ENCODE peak calls at places on chromosome 18, in eight cellular contexts. Q, V, T, F, Y, N, U and G are unnamed samples.

GRCh38 chr18:44036500-44036899 is 644.2 kb upstream of the SETBP1 start:
- DNase-seq in F (no peak), U (peak), Q (no peak), V (no peak), N (no peak), Y (no peak), T (no peak), G (no peak)

GRCh38 chr18:24633121-24633520 is 172.7 kb downstream of the HRH4 start:
- DNase-seq in V (peak), Y (no peak), Q (peak), N (no peak), T (no peak), F (no peak), U (no peak), G (no peak)

GRCh38 chr18:12827588-12827987 is 56.4 kb downstream of the PTPN2 start:
- DNase-seq in Q (no peak), V (no peak), T (no peak), F (no peak), U (no peak), N (no peak), Y (no peak), G (no peak)

GRCh38 chr18:48230459-48231113 is 178.6 kb downstream of the ZBTB7C start:
- DNase-seq in T (peak), F (peak), Y (peak), N (peak), Q (no peak), U (peak), V (peak), G (no peak)

GRCh38 chr18:35581555-35582309 is at the start of gene GALNT1:
- DNase-seq in V (peak), Y (peak), N (no peak), T (no peak), F (peak), U (peak), Q (no peak), G (no peak)

GRCh38 chr18:40222736-40223135 is 1732.3 kb upstream of the PIK3C3 start:
- DNase-seq in N (no peak), Q (no peak), F (no peak), U (peak), Y (no peak), V (no peak), T (peak), G (no peak)

GRCh38 chr18:70382032-70382431 is 93.2 kb downstream of the SOCS6 start:
- DNase-seq in N (no peak), Y (no peak), U (no peak), V (no peak), F (no peak), T (no peak), Q (no peak), G (no peak)

GRCh38 chr18:49459404-49460171 is 857 bp downstream of the DYM start:
- DNase-seq in F (no peak), Q (no peak), V (no peak), N (no peak), T (no peak), U (peak), Y (peak), G (no peak)

GRCh38 chr18:56770873-56771272 is 119.7 kb downstream of the WDR7 start:
- DNase-seq in N (no peak), V (peak), F (no peak), Q (no peak), Y (no peak), U (peak), T (peak), G (no peak)

GRCh38 chr18:36454258-36454657 is 156.7 kb downstream of the FHOD3 start:
- DNase-seq in T (no peak), Q (no peak), F (no peak), Y (no peak), V (no peak), U (no peak), N (no peak), G (no peak)

GRCh38 chr18:61803393-61803792 is 89.4 kb downstream of the RNF152 start:
- DNase-seq in U (no peak), F (no peak), V (no peak), T (no peak), N (no peak), Y (no peak), Q (no peak), G (no peak)

GRCh38 chr18:13813271-13813849 is 10.6 kb upstream of the MC5R start:
- DNase-seq in V (peak), Y (peak), Q (peak), F (peak), T (peak), U (peak), N (peak), G (no peak)

GRCh38 chr18:5456577-5457466 is 87.0 kb downstream of the EPB41L3 start:
- DNase-seq in F (peak), Q (no peak), U (peak), N (peak), V (peak), Y (peak), T (peak), G (no peak)

GRCh38 chr18:45628979-45629958 is 14.0 kb downstream of the SLC14A2 start:
- DNase-seq in Q (peak), T (peak), Y (peak), F (no peak), V (peak), N (no peak), U (peak), G (no peak)

GRCh38 chr18:63590966-63591695 is 4.0 kb downstream of the SERPINB13 start:
- DNase-seq in N (no peak), Y (no peak), F (no peak), U (no peak), Q (no peak), V (no peak), T (no peak), G (no peak)

GRCh38 chr18:50306944-50307343 is 19.5 kb upstream of the CXXC1 start:
- DNase-seq in U (peak), T (peak), V (no peak), Q (no peak), Y (no peak), N (no peak), F (no peak), G (no peak)

GRCh38 chr18:47283476-47283875 is 32.0 kb upstream of the SKOR2 start:
- DNase-seq in U (peak), V (peak), T (peak), Q (no peak), Y (peak), F (no peak), N (peak), G (no peak)

GRCh38 chr18:37721544-37722302 is 156.1 kb upstream of the CELF4 start:
- DNase-seq in Q (no peak), N (no peak), F (no peak), T (no peak), U (peak), V (no peak), Y (peak), G (no peak)

GRCh38 chr18:9329471-9329870 is 5.1 kb upstream of the TWSG1 start:
- DNase-seq in Y (no peak), Q (no peak), F (no peak), T (no peak), U (no peak), N (no peak), V (no peak), G (no peak)

GRCh38 chr18:7678801-7679200 is 111.7 kb downstream of the PTPRM start:
- DNase-seq in Y (no peak), U (no peak), Q (no peak), T (no peak), F (no peak), N (no peak), V (no peak), G (no peak)

GRCh38 chr18:40810371-40810770 is 1144.7 kb upstream of the PIK3C3 start:
- DNase-seq in T (peak), V (no peak), Q (peak), F (no peak), Y (no peak), N (no peak), U (peak), G (no peak)

GRCh38 chr18:34322365-34323289 is 97.9 kb upstream of the NOL4 start:
- DNase-seq in V (peak), N (no peak), Y (peak), F (peak), T (peak), U (peak), Q (no peak), G (no peak)

GRCh38 chr18:7454429-7454828 is 112.7 kb upstream of the PTPRM start:
- DNase-seq in Y (no peak), V (no peak), T (no peak), F (no peak), N (no peak), Q (no peak), U (no peak), G (no peak)

GRCh38 chr18:74946646-74947045 is 262.3 kb downstream of the PTGR3 start:
- DNase-seq in V (no peak), Q (no peak), U (no peak), T (no peak), Y (no peak), N (no peak), F (no peak), G (no peak)

GRCh38 chr18:47397671-47398319 is 146.3 kb upstream of the SKOR2 start:
- DNase-seq in Q (no peak), Y (peak), N (no peak), T (no peak), V (no peak), F (no peak), U (no peak), G (no peak)

GRCh38 chr18:7514796-7515440 is 52.2 kb upstream of the PTPRM start:
- DNase-seq in Y (no peak), V (no peak), Q (no peak), F (no peak), U (peak), N (no peak), T (no peak), G (no peak)

GRCh38 chr18:54358495-54358793 is 738 bp downstream of the C18orf54 start:
- DNase-seq in F (no peak), Y (peak), V (peak), Q (no peak), U (no peak), N (no peak), T (peak), G (no peak)

GRCh38 chr18:8948471-8949149 is 153.9 kb upstream of the NDUFV2 start:
- DNase-seq in F (no peak), U (peak), Q (peak), V (peak), Y (no peak), N (peak), T (peak), G (no peak)

GRCh38 chr18:28390022-28390421 is 213.1 kb upstream of the CDH2 start:
- DNase-seq in N (no peak), U (no peak), Q (no peak), V (no peak), F (no peak), Y (no peak), T (no peak), G (no peak)

GRCh38 chr18:306608-307255 is 38.9 kb upstream of the THOC1 start:
- DNase-seq in Y (no peak), N (no peak), Q (no peak), T (no peak), V (no peak), U (no peak), F (no peak), G (no peak)

GRCh38 chr18:22822024-22822423 is 111.1 kb upstream of the RBBP8 start:
- DNase-seq in V (peak), N (no peak), Q (peak), U (peak), F (no peak), T (peak), Y (peak), G (no peak)

GRCh38 chr18:29164993-29165599 is 988.2 kb upstream of the CDH2 start:
- DNase-seq in Q (no peak), F (no peak), U (peak), Y (no peak), T (peak), N (no peak), V (peak), G (no peak)

GRCh38 chr18:9417081-9417841 is 58.1 kb upstream of the RALBP1 start:
- DNase-seq in Y (no peak), V (peak), N (no peak), Q (no peak), U (peak), T (peak), F (no peak), G (no peak)

GRCh38 chr18:79988925-79989361 is 580 bp upstream of the TXNL4A start:
- DNase-seq in Q (peak), V (peak), T (peak), N (no peak), Y (peak), U (peak), F (no peak), G (no peak)

GRCh38 chr18:13532406-13533075 is 193.8 kb downstream of the FAM210A start:
- DNase-seq in V (no peak), F (no peak), Q (no peak), T (no peak), U (no peak), N (no peak), Y (no peak), G (no peak)

GRCh38 chr18:48548404-48548771 is 9.6 kb downstream of the CTIF start:
- DNase-seq in F (no peak), N (no peak), T (peak), U (peak), V (peak), Y (no peak), Q (no peak), G (no peak)

GRCh38 chr18:62682396-62682795 is 32.9 kb upstream of the PHLPP1 start:
- DNase-seq in T (no peak), V (no peak), Q (no peak), U (no peak), N (no peak), F (no peak), Y (no peak), G (no peak)

GRCh38 chr18:22171263-22171838 is 2.0 kb downstream of the GATA6 start:
- DNase-seq in V (no peak), N (no peak), U (no peak), Q (no peak), T (no peak), F (no peak), Y (no peak), G (no peak)

GRCh38 chr18:22432672-22433137 is 15.0 kb upstream of the CTAGE1 start:
- DNase-seq in N (peak), T (peak), Y (no peak), U (peak), V (peak), F (no peak), Q (peak), G (no peak)